ENCODE peak calls at places on chromosome 11, in seven cellular contexts. Q, J, T, L, F, M and V are unnamed samples.

GRCh38 chr11:118870396-118871343 is 13.0 kb upstream of the CXCR5 start:
- DNase-seq in Q (peak; percentile 13), J (no peak), T (no peak), L (peak; percentile 57), F (peak; percentile 28), M (no peak), V (no peak)

GRCh38 chr11:117851091-117851490 is 25.4 kb downstream of the FXYD6 start:
- DNase-seq in Q (peak; percentile 4), J (no peak), T (no peak), L (no peak), F (no peak), M (no peak), V (no peak)

GRCh38 chr11:113874096-113874919 is 1.1 kb downstream of the USP28 start:
- DNase-seq in Q (peak; percentile 1), J (no peak), T (no peak), L (no peak), F (no peak), M (no peak), V (no peak)

GRCh38 chr11:94151903-94152677 is 23.4 kb downstream of the PANX1 start:
- DNase-seq in Q (peak; percentile 91), J (peak; percentile 73), T (peak; percentile 66), L (no peak), F (peak; percentile 72), M (no peak), V (peak; percentile 81)

GRCh38 chr11:27216268-27217149 is 146.5 kb downstream of the CCDC34 start:
- DNase-seq in Q (peak; percentile 75), J (no peak), T (no peak), L (no peak), F (no peak), M (no peak), V (peak; percentile 90)

GRCh38 chr11:2535673-2536439 is 91.0 kb downstream of the KCNQ1 start:
- DNase-seq in Q (no peak), J (no peak), T (no peak), L (no peak), F (no peak), M (no peak), V (no peak)

GRCh38 chr11:72783144-72783910 is 10.5 kb downstream of the STARD10 start:
- DNase-seq in Q (no peak), J (no peak), T (no peak), L (no peak), F (no peak), M (no peak), V (no peak)

GRCh38 chr11:59728913-59729312 is 15.3 kb upstream of the OR10V1 start:
- DNase-seq in Q (no peak), J (no peak), T (no peak), L (no peak), F (no peak), M (no peak), V (no peak)

GRCh38 chr11:92854952-92855351 is 114.5 kb upstream of the MTNR1B start:
- DNase-seq in Q (no peak), J (no peak), T (no peak), L (no peak), F (no peak), M (no peak), V (no peak)

GRCh38 chr11:86219291-86220193 is 25.0 kb upstream of the EED start:
- DNase-seq in Q (no peak), J (no peak), T (no peak), L (peak; percentile 86), F (no peak), M (no peak), V (no peak)

GRCh38 chr11:117457031-117457785 is 129.6 kb downstream of the CEP164 start:
- DNase-seq in Q (no peak), J (no peak), T (no peak), L (no peak), F (no peak), M (no peak), V (no peak)

GRCh38 chr11:128714881-128715280 is 21.0 kb downstream of the FLI1 start:
- DNase-seq in Q (peak; percentile 97), J (no peak), T (no peak), L (no peak), F (no peak), M (no peak), V (peak; percentile 70)

GRCh38 chr11:2099523-2100316 is 39.5 kb downstream of the IGF2 start:
- DNase-seq in Q (no peak), J (no peak), T (no peak), L (no peak), F (no peak), M (no peak), V (peak; percentile 36)

GRCh38 chr11:126166413-126166812 is 45.0 kb downstream of the RPUSD4 start:
- DNase-seq in Q (no peak), J (no peak), T (no peak), L (no peak), F (no peak), M (no peak), V (no peak)

GRCh38 chr11:76807206-76807875 is 24.2 kb downstream of the TSKU start:
- DNase-seq in Q (peak; percentile 69), J (no peak), T (peak; percentile 85), L (no peak), F (peak; percentile 68), M (no peak), V (peak; percentile 76)

GRCh38 chr11:1017269-1018005 is 19.1 kb downstream of the MUC6 start:
- DNase-seq in Q (no peak), J (no peak), T (no peak), L (no peak), F (peak; percentile 7), M (no peak), V (peak; percentile 20)

GRCh38 chr11:121328967-121329653 is 36.5 kb downstream of the SC5D start:
- DNase-seq in Q (no peak), J (no peak), T (no peak), L (no peak), F (no peak), M (no peak), V (no peak)

GRCh38 chr11:108221981-108222685 is at the start of gene NPAT:
- DNase-seq in Q (no peak), J (no peak), T (no peak), L (no peak), F (no peak), M (no peak), V (no peak)

GRCh38 chr11:133082851-133083488 is 449.3 kb downstream of the OPCML start:
- DNase-seq in Q (peak; percentile 17), J (no peak), T (peak; percentile 81), L (no peak), F (peak; percentile 12), M (no peak), V (peak; percentile 45)

GRCh38 chr11:43579171-43579918 is 101.2 kb upstream of the HSD17B12 start:
- DNase-seq in Q (peak; percentile 42), J (no peak), T (peak; percentile 41), L (no peak), F (no peak), M (no peak), V (peak; percentile 51)

GRCh38 chr11:43579919-43580276 is 100.6 kb upstream of the HSD17B12 start:
- DNase-seq in Q (no peak), J (no peak), T (peak; percentile 17), L (no peak), F (no peak), M (no peak), V (no peak)

GRCh38 chr11:43577566-43578264 is 102.8 kb upstream of the HSD17B12 start:
- DNase-seq in Q (no peak), J (no peak), T (no peak), L (no peak), F (no peak), M (no peak), V (no peak)

GRCh38 chr11:43576834-43577521 is 103.6 kb upstream of the HSD17B12 start:
- DNase-seq in Q (peak; percentile 49), J (peak; percentile 12), T (peak; percentile 88), L (no peak), F (peak; percentile 32), M (no peak), V (peak; percentile 40)

GRCh38 chr11:43578346-43579170 is 102.0 kb upstream of the HSD17B12 start:
- DNase-seq in Q (peak; percentile 74), J (no peak), T (no peak), L (no peak), F (no peak), M (no peak), V (no peak)
- H2AFZ ChIP-seq in Q (peak overlapping the region; percentile 91), J (no peak overlapping the region), T (no peak overlapping the region), L (no peak overlapping the region), F (no peak overlapping the region), M (no peak overlapping the region), V (no peak overlapping the region)

DNA sequence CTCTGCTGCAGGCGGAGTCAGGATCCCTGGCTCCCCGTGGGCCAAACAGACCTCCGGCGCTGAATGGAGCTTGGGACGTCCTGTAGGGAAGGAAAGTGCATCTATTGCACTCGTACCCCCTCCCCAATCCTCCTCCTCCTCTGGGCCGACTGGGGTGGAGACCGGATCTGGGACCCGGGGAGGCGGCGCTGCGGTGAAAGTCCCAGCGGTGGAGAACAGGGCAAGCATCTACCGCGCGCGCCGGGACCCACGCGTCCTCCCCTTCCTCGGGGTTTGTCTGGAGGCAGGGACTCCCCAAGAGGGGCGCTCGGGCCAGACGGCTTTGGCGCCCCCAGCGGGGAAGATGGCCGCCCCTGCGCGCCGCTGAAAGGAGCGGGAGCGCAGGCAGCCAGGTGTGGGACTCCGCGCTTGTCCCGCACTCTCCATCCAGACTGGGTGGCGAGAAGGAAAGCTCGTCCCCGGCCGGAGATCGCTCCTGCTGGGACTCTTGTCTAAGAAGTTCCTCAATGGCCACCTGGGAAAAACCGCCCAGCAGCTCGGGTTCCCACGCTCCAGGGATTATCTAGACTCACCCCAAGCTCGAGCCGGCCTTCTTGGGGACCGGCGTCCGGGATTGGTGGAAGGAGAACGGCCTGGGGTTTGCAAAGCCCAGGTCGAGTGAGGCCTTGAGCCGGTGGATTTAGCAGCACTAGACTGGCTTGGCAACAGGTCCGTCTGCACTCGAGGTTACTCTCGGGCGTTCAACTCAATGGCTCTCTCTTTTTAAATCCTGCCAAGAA is 718 bp downstream of the FADS2 start:
- DNase-seq in Q (no peak), J (no peak), T (no peak), L (no peak), F (no peak), M (no peak), V (peak; percentile 59)
- TF ChIP-seq POLR2A in Q (no peak), J (no peak), T (no peak), L (peak; percentile 41), F (no peak), M (peak; percentile 43), V (no peak)

DNA sequence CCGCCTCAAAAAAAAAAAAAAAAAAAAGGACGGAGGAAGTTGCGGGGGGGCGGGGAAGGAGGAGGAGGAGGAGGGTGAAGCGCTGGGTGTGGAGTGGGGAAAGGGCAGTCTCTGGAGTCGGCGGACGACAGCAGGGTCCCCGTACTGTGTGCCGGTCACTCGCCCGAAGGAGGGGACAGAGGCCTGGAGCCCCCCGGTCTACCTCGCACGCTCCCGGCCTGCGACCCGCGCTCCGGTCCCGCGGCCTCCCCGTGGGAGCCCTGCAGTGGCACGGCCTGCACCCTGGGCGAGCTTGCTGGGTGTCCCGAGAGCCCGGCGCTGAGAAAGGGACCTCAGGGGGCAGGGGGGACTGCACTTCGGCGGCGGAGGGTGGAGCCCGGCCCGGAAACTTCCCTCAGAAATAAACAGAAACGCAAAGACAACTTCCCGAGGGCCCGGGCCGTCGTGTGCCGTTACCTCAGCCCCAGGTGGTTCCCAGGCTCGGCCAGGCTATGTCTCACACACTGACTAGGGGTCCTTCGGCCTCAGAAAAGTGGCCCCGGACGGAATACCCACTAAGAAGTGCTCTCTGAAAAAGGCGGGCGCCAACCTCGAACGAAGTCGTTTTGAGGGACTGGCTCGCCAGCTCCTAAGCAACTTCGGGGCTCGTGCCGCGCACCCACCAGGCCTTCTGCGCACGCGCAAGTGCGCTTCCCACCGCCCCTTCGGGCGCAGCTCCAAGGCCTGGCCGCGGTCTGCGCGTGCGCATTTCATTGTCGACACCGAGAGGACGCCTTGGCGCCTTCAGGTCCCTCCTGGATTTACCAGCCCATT is at the start of gene MAJIN:
- DNase-seq in Q (peak; percentile 41), J (no peak), T (peak; percentile 95), L (peak; percentile 51), F (no peak), M (peak; percentile 71), V (peak; percentile 90)
- H2AFZ ChIP-seq in Q (peak within 1 kb of the TSS; percentile 91), J (no peak within 1 kb of the TSS), T (peak within 1 kb of the TSS; percentile 97), L (peak within 1 kb of the TSS; percentile 42), F (no peak within 1 kb of the TSS), M (peak within 1 kb of the TSS; percentile 77), V (peak within 1 kb of the TSS; percentile 89)

GRCh38 chr11:12611352-12611751 is 62.9 kb upstream of the TEAD1 start:
- DNase-seq in Q (no peak), J (no peak), T (no peak), L (no peak), F (no peak), M (no peak), V (no peak)
- TF ChIP-seq POLR2A in Q (no peak), J (no peak), T (no peak), L (no peak), F (no peak), M (no peak), V (no peak)